ENCODE peak calls at places on chromosomes 5 and 9, in nine cellular contexts. T, J, E, Z, C, F, N, K and Y are unnamed samples.

GRCh38 chr9:12882430-12882829 is 107.6 kb downstream of the LURAP1L start:
- DNase-seq in N (peak), E (no peak), J (no peak), T (no peak), K (no peak), C (no peak), F (peak), Z (no peak), Y (no peak)

GRCh38 chr9:111525056-111525977 is at the start of gene ZNF483:
- DNase-seq in K (peak), N (peak), J (peak), Z (peak), F (peak), T (peak), E (peak), C (peak), Y (peak)

GRCh38 chr5:38905516-38905915 is 59.7 kb downstream of the OSMR start:
- DNase-seq in F (peak), C (no peak), T (no peak), Z (no peak), N (peak), K (no peak), E (no peak), J (no peak), Y (no peak)

GRCh38 chr5:128271859-128272446 is 188.4 kb downstream of the SLC12A2 start:
- DNase-seq in F (peak), N (peak), Z (no peak), E (no peak), T (no peak), C (peak), K (peak), J (no peak), Y (no peak)

GRCh38 chr9:136512651-136513066 is 29.8 kb upstream of the SEC16A start:
- DNase-seq in N (no peak), Z (no peak), C (no peak), K (no peak), T (no peak), E (no peak), F (no peak), J (no peak), Y (no peak)

GRCh38 chr5:54695198-54695966 is 177.8 kb downstream of the SNX18 start:
- DNase-seq in E (no peak), C (no peak), F (no peak), Z (no peak), K (no peak), T (no peak), J (no peak), N (no peak), Y (no peak)

GRCh38 chr5:114223866-114224265 is 138.0 kb upstream of the KCNN2 start:
- DNase-seq in F (no peak), C (peak), Z (no peak), J (no peak), E (no peak), K (peak), N (peak), T (no peak), Y (no peak)

GRCh38 chr5:159777049-159777448 is 139.2 kb upstream of the ADRA1B start:
- DNase-seq in Z (no peak), C (no peak), N (no peak), J (no peak), K (no peak), F (no peak), T (no peak), E (no peak), Y (no peak)

GRCh38 chr9:137055385-137056364 is 1.8 kb upstream of the ENTPD2 start:
- DNase-seq in K (peak), E (no peak), Z (no peak), N (peak), F (peak), T (no peak), J (peak), C (peak), Y (no peak)

GRCh38 chr9:123234853-123235252 is 33.5 kb downstream of the STRBP start:
- DNase-seq in J (no peak), C (no peak), F (no peak), Z (no peak), E (no peak), T (no peak), N (no peak), K (no peak), Y (no peak)

GRCh38 chr5:171484460-171484899 is 65.0 kb downstream of the FGF18 start:
- DNase-seq in T (peak), F (peak), C (no peak), E (peak), J (no peak), K (peak), Z (peak), N (no peak), Y (peak)

GRCh38 chr5:154611341-154611767 is 133.3 kb upstream of the HAND1 start:
- DNase-seq in J (no peak), T (no peak), K (no peak), F (peak), C (no peak), N (no peak), Z (no peak), E (no peak), Y (no peak)

GRCh38 chr9:108323615-108324014 is 532.2 kb downstream of the ACTL7B start:
- DNase-seq in E (no peak), J (no peak), F (no peak), T (no peak), Z (no peak), K (no peak), C (no peak), N (no peak), Y (no peak)

GRCh38 chr9:109894921-109895758 is 115.1 kb downstream of the PALM2AKAP2 start:
- DNase-seq in T (no peak), C (no peak), K (no peak), N (peak), E (no peak), Z (no peak), F (no peak), J (no peak), Y (no peak)

GRCh38 chr9:79164396-79164795 is 407.4 kb upstream of the TLE4 start:
- DNase-seq in Z (no peak), E (no peak), C (no peak), F (no peak), T (no peak), K (no peak), N (no peak), J (no peak), Y (no peak)

GRCh38 chr5:157761690-157762611 is 18.4 kb downstream of the LSM11 start:
- DNase-seq in E (no peak), K (peak), N (peak), J (no peak), F (peak), T (peak), Z (no peak), C (peak), Y (no peak)

GRCh38 chr5:125812631-125813030 is 610.6 kb upstream of the GRAMD2B start:
- DNase-seq in T (no peak), J (no peak), E (no peak), F (no peak), C (no peak), Z (no peak), K (no peak), N (no peak), Y (no peak)

GRCh38 chr9:137811283-137811870 is 66.2 kb upstream of the CACNA1B start:
- DNase-seq in K (no peak), T (no peak), E (no peak), J (no peak), F (no peak), N (no peak), C (no peak), Z (no peak), Y (no peak)

GRCh38 chr5:139246394-139246793 is 47.1 kb upstream of the MATR3 start:
- DNase-seq in C (no peak), N (no peak), T (no peak), F (no peak), Z (peak), E (peak), J (no peak), K (no peak), Y (no peak)

GRCh38 chr9:75906531-75906930 is 16.1 kb downstream of the PCSK5 start:
- DNase-seq in K (peak), N (no peak), J (no peak), E (no peak), C (no peak), F (no peak), Z (no peak), T (no peak), Y (no peak)

GRCh38 chr9:88364706-88365105 is 23.5 kb upstream of the SPIN1 start:
- DNase-seq in T (no peak), E (no peak), N (no peak), F (no peak), C (no peak), K (no peak), J (no peak), Z (no peak), Y (no peak)

GRCh38 chr5:32450952-32451351 is 6.4 kb upstream of the ZFR start:
- DNase-seq in J (no peak), C (no peak), T (no peak), Z (no peak), N (no peak), E (no peak), K (peak), F (no peak), Y (no peak)

GRCh38 chr5:55030220-55030619 is 6.2 kb downstream of the GZMK start:
- DNase-seq in E (no peak), C (no peak), T (no peak), Z (no peak), F (no peak), J (no peak), N (peak), K (no peak), Y (no peak)

GRCh38 chr5:149605998-149606721 is 24.9 kb downstream of the ARHGEF37 start:
- DNase-seq in J (no peak), Z (no peak), C (peak), K (peak), F (peak), N (peak), T (no peak), E (no peak), Y (no peak)

GRCh38 chr5:56985941-56986630 is 34.2 kb upstream of the MIER3 start:
- DNase-seq in J (no peak), N (no peak), C (no peak), K (no peak), E (no peak), F (no peak), Z (no peak), T (no peak), Y (no peak)

GRCh38 chr5:138461343-138462125 is 3.7 kb upstream of the EGR1 start:
- DNase-seq in J (no peak), F (peak), E (no peak), K (peak), C (no peak), Z (no peak), N (peak), T (no peak), Y (no peak)

GRCh38 chr5:81233080-81233634 is at the start of gene CKMT2:
- DNase-seq in T (peak), C (no peak), E (no peak), N (peak), F (peak), J (peak), Z (no peak), K (no peak), Y (no peak)

GRCh38 chr9:96057155-96057554 is 181.7 kb downstream of the ERCC6L2 start:
- DNase-seq in N (no peak), E (peak), K (no peak), J (no peak), T (no peak), Z (no peak), C (no peak), F (peak), Y (peak)

GRCh38 chr9:138020795-138021182 is 143.2 kb downstream of the CACNA1B start:
- DNase-seq in E (no peak), K (no peak), T (no peak), J (no peak), Z (no peak), F (no peak), N (no peak), C (no peak), Y (no peak)

GRCh38 chr9:95003694-95004451 is 277.4 kb downstream of the AOPEP start:
- DNase-seq in Z (no peak), T (no peak), F (peak), J (peak), C (no peak), E (no peak), N (peak), K (peak), Y (no peak)

GRCh38 chr5:159419567-159419966 is 89.3 kb upstream of the IL12B start:
- DNase-seq in N (no peak), Z (no peak), T (no peak), E (no peak), C (no peak), J (no peak), F (no peak), K (peak), Y (no peak)

GRCh38 chr9:81665514-81665838 is 23.9 kb downstream of the TLE1 start:
- DNase-seq in K (no peak), E (no peak), N (no peak), F (peak), C (no peak), Z (no peak), T (no peak), J (no peak), Y (no peak)

GRCh38 chr5:175642998-175643397 is 14.9 kb upstream of the HRH2 start:
- DNase-seq in N (no peak), E (no peak), Z (no peak), K (no peak), J (no peak), C (no peak), F (no peak), T (no peak), Y (no peak)

GRCh38 chr5:64635056-64635686 is 55.1 kb upstream of the SHISAL2B start:
- DNase-seq in T (no peak), E (no peak), N (peak), J (no peak), K (peak), Z (no peak), C (peak), F (peak), Y (no peak)

GRCh38 chr9:21779397-21779796 is 23.0 kb upstream of the MTAP start:
- DNase-seq in N (no peak), E (no peak), C (no peak), J (no peak), K (no peak), Z (no peak), F (no peak), T (no peak), Y (no peak)

GRCh38 chr9:21777701-21778100 is 24.7 kb upstream of the MTAP start:
- DNase-seq in N (peak), C (peak), J (no peak), Z (no peak), K (no peak), F (peak), T (no peak), E (no peak), Y (no peak)

GRCh38 chr9:21781656-21782055 is 20.8 kb upstream of the MTAP start:
- DNase-seq in K (no peak), T (no peak), F (no peak), N (no peak), E (no peak), Z (no peak), J (no peak), C (no peak), Y (no peak)

GRCh38 chr9:21782207-21782606 is 20.2 kb upstream of the MTAP start:
- DNase-seq in T (no peak), K (no peak), F (no peak), J (no peak), E (no peak), Z (no peak), N (no peak), C (no peak), Y (no peak)

DNA sequence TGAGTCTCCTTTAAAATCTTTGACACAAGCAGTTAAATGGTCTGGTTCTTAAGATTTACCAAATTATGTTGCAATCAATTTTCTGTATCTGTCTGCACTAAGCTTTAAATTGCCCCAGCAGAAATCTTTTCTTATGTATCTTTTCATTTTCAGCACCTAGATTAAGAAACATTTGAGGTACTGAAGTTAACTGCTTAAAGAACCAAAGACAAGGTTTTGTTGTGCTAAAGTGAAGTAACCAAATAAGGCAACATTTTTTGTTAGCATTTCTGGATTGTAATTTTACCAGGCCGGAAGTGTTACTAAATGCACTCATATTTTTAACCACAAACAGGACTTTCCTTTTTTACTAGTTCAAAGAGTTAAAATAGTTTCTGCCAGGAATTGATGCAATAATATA is 24.1 kb upstream of the MTAP start:
- DNase-seq in T (no peak), K (no peak), E (no peak), C (peak), Z (no peak), J (no peak), N (peak), F (peak), Y (no peak)
- TF ChIP-seq CTCF in T (no peak), K (no peak), E (no peak), C (no peak), Z (no peak), J (no peak), N (no peak), F (no peak), Y (no peak)

GRCh38 chr5:147560982-147561381 is 51.1 kb upstream of the DPYSL3 start:
- DNase-seq in N (peak), F (no peak), K (no peak), C (no peak), Z (no peak), E (no peak), J (no peak), T (no peak), Y (no peak)

GRCh38 chr5:147561435-147561834 is 51.6 kb upstream of the DPYSL3 start:
- DNase-seq in K (no peak), F (no peak), J (no peak), T (no peak), C (no peak), N (no peak), E (no peak), Z (no peak), Y (no peak)

GRCh38 chr5:147558131-147558730 is 48.4 kb upstream of the DPYSL3 start:
- DNase-seq in E (no peak), T (no peak), C (no peak), K (no peak), J (no peak), N (no peak), Z (no peak), F (peak), Y (no peak)

GRCh38 chr5:147559725-147560124 is 49.9 kb upstream of the DPYSL3 start:
- DNase-seq in Z (no peak), F (peak), T (no peak), K (no peak), N (peak), E (no peak), J (no peak), C (no peak), Y (no peak)

DNA sequence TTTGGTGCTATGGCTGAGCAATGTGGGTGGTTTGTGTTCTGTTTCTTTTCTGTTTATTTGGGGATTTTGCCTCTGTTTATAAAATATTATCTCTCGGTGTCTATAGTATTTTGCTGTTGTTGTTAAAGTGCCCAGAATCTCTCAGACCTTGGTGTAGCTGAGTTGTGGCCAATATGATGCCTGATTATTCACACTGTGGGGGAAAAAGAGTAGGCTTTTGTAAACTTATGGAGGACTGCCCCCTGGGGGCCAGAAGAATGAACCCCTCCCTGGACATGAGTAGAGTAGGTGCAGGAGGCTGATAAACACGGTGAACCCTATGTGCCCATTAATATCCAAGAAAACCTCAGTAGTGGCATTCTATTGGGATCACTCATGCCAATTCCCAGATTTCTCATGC is 49.0 kb upstream of the DPYSL3 start:
- DNase-seq in C (peak), Z (no peak), T (no peak), F (peak), J (no peak), N (peak), K (peak), E (no peak), Y (no peak)
- TF ChIP-seq CTCF in C (peak), Z (no peak), T (peak), F (peak), J (no peak), N (peak), K (peak), E (no peak), Y (no peak)

GRCh38 chr5:143860211-143860610 is 48.2 kb downstream of the HMHB1 start:
- DNase-seq in F (no peak), N (no peak), T (no peak), E (no peak), J (no peak), Z (no peak), K (no peak), C (no peak), Y (no peak)
- TF ChIP-seq CTCF in F (no peak), N (no peak), T (no peak), E (no peak), J (no peak), Z (no peak), K (no peak), C (no peak), Y (no peak)

GRCh38 chr5:84085387-84086041 is 299.2 kb downstream of the EDIL3 start:
- DNase-seq in N (no peak), T (no peak), K (no peak), J (no peak), Z (no peak), F (no peak), C (no peak), E (no peak), Y (no peak)

GRCh38 chr5:84086517-84086916 is 298.2 kb downstream of the EDIL3 start:
- DNase-seq in K (no peak), F (no peak), N (no peak), E (no peak), C (no peak), Z (no peak), T (no peak), J (no peak), Y (no peak)

GRCh38 chr5:84091400-84091799 is 293.3 kb downstream of the EDIL3 start:
- DNase-seq in F (no peak), C (no peak), Z (no peak), T (no peak), K (peak), N (no peak), J (no peak), E (no peak), Y (no peak)

GRCh38 chr5:84092738-84093137 is 291.9 kb downstream of the EDIL3 start:
- DNase-seq in T (no peak), F (no peak), N (no peak), Z (no peak), E (no peak), K (no peak), C (no peak), J (no peak), Y (no peak)

GRCh38 chr5:84088996-84089395 is 295.7 kb downstream of the EDIL3 start:
- DNase-seq in Z (no peak), E (no peak), F (peak), C (no peak), K (peak), J (no peak), T (no peak), N (peak), Y (no peak)
- TF ChIP-seq CTCF in Z (no peak), E (no peak), F (peak), C (peak), K (peak), J (no peak), T (peak), N (peak), Y (no peak)

DNA sequence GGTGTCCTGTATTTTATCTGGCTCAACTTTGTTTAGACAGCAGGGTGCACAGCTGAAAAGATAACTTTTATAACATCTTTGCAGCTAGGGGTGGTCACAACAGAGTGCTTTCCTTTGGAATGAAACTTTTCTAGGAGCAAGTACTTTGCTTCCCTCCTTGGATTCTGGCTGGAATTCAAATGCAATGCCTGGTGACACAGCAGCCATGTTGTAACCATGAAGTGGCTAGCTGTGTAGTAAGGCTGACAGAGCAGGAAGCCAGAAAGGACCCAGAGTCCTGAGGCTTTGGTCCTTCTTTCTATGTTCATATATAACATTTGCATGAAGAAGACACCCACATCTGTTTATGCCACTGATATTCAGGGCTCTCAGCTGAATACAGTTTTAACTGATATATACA is 48.1 kb downstream of the TENT4A start:
- DNase-seq in N (no peak), T (no peak), J (no peak), F (no peak), C (no peak), E (no peak), K (no peak), Z (no peak), Y (no peak)
- TF ChIP-seq CTCF in N (no peak), T (no peak), J (no peak), F (no peak), C (no peak), E (no peak), K (no peak), Z (no peak), Y (no peak)

GRCh38 chr5:134920848-134921575 is 16.1 kb downstream of the PCBD2 start:
- DNase-seq in T (no peak), E (no peak), N (no peak), K (no peak), Z (no peak), C (no peak), F (no peak), J (no peak), Y (no peak)

GRCh38 chr5:134913254-134913653 is 8.3 kb downstream of the PCBD2 start:
- DNase-seq in K (no peak), N (no peak), E (no peak), T (no peak), J (no peak), C (no peak), F (no peak), Z (no peak), Y (no peak)

GRCh38 chr5:134913795-134914194 is 8.9 kb downstream of the PCBD2 start:
- DNase-seq in F (no peak), K (no peak), N (no peak), C (no peak), T (no peak), J (no peak), E (no peak), Z (no peak), Y (no peak)

GRCh38 chr5:134911285-134912215 is 6.6 kb downstream of the PCBD2 start:
- DNase-seq in K (no peak), E (no peak), F (no peak), N (no peak), Z (no peak), C (peak), J (no peak), T (no peak), Y (no peak)

GRCh38 chr5:134917070-134917831 is 12.3 kb downstream of the PCBD2 start:
- DNase-seq in J (no peak), F (no peak), C (no peak), K (no peak), Z (no peak), T (no peak), N (no peak), E (no peak), Y (no peak)
- TF ChIP-seq CTCF in J (no peak), F (no peak), C (peak), K (peak), Z (no peak), T (peak), N (peak), E (no peak), Y (no peak)